ENCODE peak calls at places on chromosome 7, in six cellular contexts. B is suprapubic skin, K is choroid plexus epithelial cell, J is retinal pigment epithelial cell, P is NB4, E is A549. D is an unnamed sample.

GRCh38 chr7:82405291-82405690 is 38.3 kb downstream of the CACNA2D1 start:
- DNase-seq in B (no peak), P (no peak), E (no peak), K (no peak), J (no peak), D (no peak)

GRCh38 chr7:46360811-46361210 is 439.7 kb upstream of the IGFBP3 start:
- DNase-seq in K (no peak), B (no peak), P (no peak), J (no peak), E (no peak), D (no peak)

GRCh38 chr7:113289140-113289740 is 170.9 kb upstream of the SMIM30 start:
- DNase-seq in E (no peak), P (peak; percentile 80), B (no peak), K (peak; percentile 81), J (peak; percentile 23), D (peak; percentile 66)

GRCh38 chr7:148148456-148148855 is 442.1 kb upstream of the C7orf33 start:
- DNase-seq in E (no peak), P (no peak), J (no peak), K (no peak), B (no peak), D (no peak)

GRCh38 chr7:6272481-6273323 is at the start of gene CYTH3:
- DNase-seq in B (peak; percentile 81), E (peak; percentile 86), P (peak; percentile 89), K (peak; percentile 76), J (no peak), D (peak; percentile 85)

GRCh38 chr7:149202831-149203231 is 7.5 kb downstream of the ZNF282 start:
- DNase-seq in E (no peak), J (no peak), P (no peak), B (no peak), K (no peak), D (peak; percentile 27)

GRCh38 chr7:3095046-3095445 is 51.4 kb upstream of the CARD11 start:
- DNase-seq in P (peak; percentile 66), J (no peak), E (no peak), B (no peak), K (no peak), D (no peak)

GRCh38 chr7:73454424-73454823 is 20.8 kb downstream of the FZD9 start:
- DNase-seq in E (no peak), J (no peak), P (no peak), B (no peak), K (no peak), D (no peak)

GRCh38 chr7:44380831-44381493 is 55.6 kb upstream of the CAMK2B start:
- DNase-seq in P (no peak), E (no peak), K (peak; percentile 56), J (no peak), B (peak; percentile 54), D (peak; percentile 24)

GRCh38 chr7:135708041-135708440 is 19.9 kb downstream of the SLC13A4 start:
- DNase-seq in P (peak; percentile 27), E (no peak), B (no peak), J (no peak), K (no peak), D (no peak)

GRCh38 chr7:102189756-102190155 is 96.9 kb upstream of the SH2B2 start:
- DNase-seq in E (no peak), B (no peak), J (no peak), P (no peak), K (no peak), D (no peak)

GRCh38 chr7:106217089-106217542 is 67.7 kb downstream of the NAMPT start:
- DNase-seq in E (peak; percentile 38), P (no peak), K (peak; percentile 67), J (no peak), B (peak; percentile 86), D (peak; percentile 51)

GRCh38 chr7:2612445-2613112 is 19.2 kb upstream of the TTYH3 start:
- DNase-seq in E (no peak), K (no peak), P (no peak), B (no peak), J (no peak), D (no peak)

GRCh38 chr7:49523870-49524269 is 249.6 kb upstream of the VWC2 start:
- DNase-seq in J (no peak), B (no peak), K (no peak), P (no peak), E (no peak), D (no peak)

GRCh38 chr7:42192851-42193456 is 44.1 kb downstream of the GLI3 start:
- DNase-seq in E (no peak), P (no peak), J (no peak), K (peak; percentile 56), B (no peak), D (peak; percentile 36)

GRCh38 chr7:27172388-27172774 is 1.7 kb downstream of the HOXA10 start:
- DNase-seq in P (peak; percentile 64), K (no peak), E (no peak), B (peak; percentile 79), J (no peak), D (no peak)

GRCh38 chr7:122092964-122093797 is 50.9 kb downstream of the AASS start:
- DNase-seq in J (peak; percentile 37), B (no peak), P (peak; percentile 79), E (peak; percentile 4), K (peak; percentile 95), D (peak; percentile 87)

GRCh38 chr7:28958235-28958945 is at the start of gene TRIL:
- DNase-seq in P (no peak), J (no peak), K (peak; percentile 69), B (peak; percentile 89), E (no peak), D (peak; percentile 34)

GRCh38 chr7:85341973-85342372 is 155.1 kb upstream of the SEMA3D start:
- DNase-seq in B (no peak), K (peak; percentile 28), P (no peak), E (no peak), J (no peak), D (no peak)

GRCh38 chr7:33589911-33590310 is 315.4 kb upstream of the BMPER start:
- DNase-seq in B (no peak), E (no peak), J (no peak), K (no peak), P (no peak), D (no peak)

GRCh38 chr7:36309716-36310115 is 79.9 kb upstream of the ANLN start:
- DNase-seq in J (no peak), E (no peak), K (no peak), P (no peak), B (peak; percentile 38), D (no peak)

GRCh38 chr7:135672560-135673359 is 10.4 kb downstream of the STMP1 start:
- DNase-seq in B (no peak), K (peak; percentile 92), J (no peak), E (peak; percentile 68), P (peak; percentile 68), D (peak; percentile 78)

GRCh38 chr7:63104666-63105065 is 894.0 kb upstream of the ZNF722 start:
- DNase-seq in K (no peak), J (no peak), B (no peak), P (no peak), E (no peak), D (no peak)

GRCh38 chr7:1027285-1028043 is 16.9 kb upstream of the GPR146 start:
- DNase-seq in B (no peak), K (peak; percentile 58), E (no peak), J (no peak), P (peak; percentile 54), D (peak; percentile 46)

GRCh38 chr7:47893238-47893637 is 55.0 kb downstream of the PKD1L1 start:
- DNase-seq in K (no peak), J (no peak), B (no peak), P (no peak), E (peak; percentile 35), D (no peak)

GRCh38 chr7:66769833-66770512 is 29.4 kb downstream of the RABGEF1 start:
- DNase-seq in B (no peak), P (no peak), K (peak; percentile 67), E (no peak), J (no peak), D (no peak)

GRCh38 chr7:151382079-151382885 is 27.6 kb downstream of the WDR86 start:
- DNase-seq in P (no peak), E (no peak), B (no peak), K (no peak), J (no peak), D (no peak)

GRCh38 chr7:77459311-77459726 is 43.2 kb upstream of the GSAP start:
- DNase-seq in J (no peak), P (no peak), B (no peak), E (no peak), K (no peak), D (no peak)

GRCh38 chr7:86942995-86943394 is 116.5 kb downstream of the ELAPOR2 start:
- DNase-seq in P (no peak), K (no peak), B (no peak), J (no peak), E (no peak), D (no peak)

DNA sequence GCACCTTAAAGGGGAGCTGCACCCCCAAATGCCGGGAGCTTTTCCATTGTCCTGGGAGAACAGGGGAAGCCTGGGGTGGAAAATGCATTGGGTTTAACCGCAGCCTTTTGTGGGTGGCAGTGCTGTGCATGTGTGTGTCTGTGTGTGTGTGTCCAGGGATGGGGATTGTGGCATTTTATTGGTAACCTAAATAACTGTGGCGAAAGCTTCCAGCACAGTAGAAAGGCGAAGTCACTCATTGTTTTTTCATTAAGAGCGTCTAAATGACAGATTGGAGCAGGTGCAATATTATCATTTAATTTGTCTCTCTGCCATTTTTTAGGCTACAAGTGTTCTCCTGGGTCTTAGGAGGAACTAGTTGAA is 55.1 kb downstream of the INSIG1 start:
- DNase-seq in K (no peak), E (no peak), B (no peak), J (no peak), P (no peak), D (no peak)
- TF ChIP-seq CTCF in K (no peak), E (no peak), B (no peak), J (no peak), P (no peak), D (no peak)

GRCh38 chr7:16648551-16648950 is 2.6 kb downstream of the BZW2 start:
- DNase-seq in B (no peak), K (no peak), E (no peak), J (no peak), P (no peak), D (no peak)

GRCh38 chr7:16649196-16649595 is 3.2 kb downstream of the BZW2 start:
- DNase-seq in E (no peak), B (no peak), J (peak; percentile 55), P (no peak), K (peak; percentile 21), D (peak; percentile 57)

GRCh38 chr7:16645593-16646426 is at the start of the genes ANKMY2 and BZW2:
- DNase-seq in P (peak; percentile 99), J (peak; percentile 87), B (peak; percentile 97), E (peak; percentile 94), K (peak; percentile 98), D (peak; percentile 98)

GRCh38 chr7:16646427-16647081 is 573 bp downstream of the BZW2 start:
- DNase-seq in K (peak; percentile 21), P (peak; percentile 56), J (no peak), B (no peak), E (no peak), D (peak; percentile 35)

GRCh38 chr7:16647435-16647960 is 1.5 kb downstream of the BZW2 start:
- DNase-seq in B (no peak), E (no peak), K (no peak), P (no peak), J (no peak), D (no peak)
- H3K4me3 ChIP-seq in B (peak overlapping the region; percentile 68), E (peak overlapping the region; percentile 87), K (peak overlapping the region; percentile 93), P (peak overlapping the region; percentile 90), J (peak overlapping the region; percentile 89), D (peak overlapping the region; percentile 86)

GRCh38 chr7:111990597-111990996 is 215.6 kb downstream of the DOCK4 start:
- DNase-seq in J (no peak), E (no peak), K (no peak), P (no peak), B (no peak), D (no peak)
- TF ChIP-seq CTCF in J (no peak), E (no peak), K (no peak), P (no peak), B (no peak), D (no peak)

GRCh38 chr7:79789584-79790345 is 336.3 kb upstream of the MAGI2 start:
- DNase-seq in J (peak; percentile 88), P (no peak), E (no peak), K (peak; percentile 77), B (no peak), D (no peak)
- H3K4me3 ChIP-seq in J (no peak overlapping the region), P (no peak overlapping the region), E (no peak overlapping the region), K (no peak overlapping the region), B (no peak overlapping the region), D (no peak overlapping the region)

D was measured in epithelial cell of esophagus.